ENCODE peak calls at places on chromosomes 5 and 9, in seven cellular contexts. W is SK-N-SH, Q is GM12891, H is H1, F is GM12878, D is HepG2, Z is K562. C is an unnamed sample.

GRCh38 chr5:171413153-171413910 is 6.1 kb upstream of the FGF18 start:
- DNase-seq in Q (no peak), W (no peak), H (no peak), F (no peak), Z (no peak), D (no peak), C (no peak)

GRCh38 chr9:133255371-133255940 is 19.5 kb downstream of the ABO start:
- DNase-seq in D (no peak), Z (no peak), F (no peak), H (no peak), W (no peak), Q (no peak), C (no peak)

GRCh38 chr5:173583384-173583783 is 33.1 kb downstream of the BOD1 start:
- DNase-seq in H (no peak), F (no peak), W (no peak), D (no peak), Q (no peak), Z (no peak), C (no peak)

GRCh38 chr9:122912964-122913673 is at the start of gene ZBTB6:
- DNase-seq in Z (peak; percentile 86), W (peak; percentile 81), H (peak; percentile 76), D (peak; percentile 83), Q (peak; percentile 61), F (peak; percentile 84), C (peak; percentile 67)

GRCh38 chr5:179263391-179264052 is 81.7 kb downstream of the ADAMTS2 start:
- DNase-seq in Q (no peak), H (peak; percentile 36), W (peak; percentile 20), Z (no peak), D (no peak), F (no peak), C (no peak)

GRCh38 chr5:100517301-100517974 is 17.7 kb upstream of the FAM174A start:
- DNase-seq in Q (no peak), H (no peak), D (no peak), F (no peak), Z (no peak), W (no peak), C (no peak)

GRCh38 chr9:123421801-123422455 is 65.9 kb downstream of the CRB2 start:
- DNase-seq in D (no peak), Z (no peak), Q (no peak), F (no peak), H (no peak), W (no peak), C (no peak)

GRCh38 chr5:66807743-66808142 is 211.6 kb downstream of the MAST4 start:
- DNase-seq in Z (no peak), H (no peak), Q (no peak), D (peak; percentile 7), F (no peak), W (peak; percentile 39), C (no peak)

GRCh38 chr9:68967800-68968199 is 46.1 kb downstream of the PRKACG start:
- DNase-seq in H (no peak), W (no peak), D (no peak), Z (no peak), Q (no peak), F (no peak), C (no peak)

GRCh38 chr5:163347671-163348070 is 89.7 kb upstream of the CCNG1 start:
- DNase-seq in Z (peak; percentile 80), Q (peak; percentile 34), W (peak; percentile 65), H (peak; percentile 69), D (peak; percentile 59), F (peak; percentile 21), C (peak; percentile 30)

GRCh38 chr9:127336708-127337352 is 60.1 kb upstream of the SLC2A8 start:
- DNase-seq in D (peak; percentile 16), F (no peak), Q (no peak), W (no peak), Z (no peak), H (no peak), C (no peak)

GRCh38 chr5:133075572-133076536 is 24.0 kb downstream of the HSPA4 start:
- DNase-seq in W (no peak), F (no peak), D (peak; percentile 28), Q (no peak), Z (no peak), H (no peak), C (no peak)

GRCh38 chr5:168898261-168898911 is 319.2 kb upstream of the PANK3 start:
- DNase-seq in F (no peak), H (no peak), W (peak; percentile 53), Z (no peak), D (no peak), Q (no peak), C (no peak)

GRCh38 chr9:93950619-93951601 is 4.2 kb downstream of the BARX1 start:
- DNase-seq in Z (no peak), W (peak; percentile 76), H (peak; percentile 75), F (no peak), D (no peak), Q (no peak), C (no peak)

GRCh38 chr5:173825215-173825865 is 62.8 kb upstream of the CPEB4 start:
- DNase-seq in W (peak; percentile 50), Q (no peak), H (no peak), Z (peak; percentile 42), D (peak; percentile 31), F (no peak), C (no peak)

GRCh38 chr5:15383021-15383420 is 117.0 kb upstream of the FBXL7 start:
- DNase-seq in Z (no peak), W (no peak), Q (no peak), F (no peak), H (no peak), D (no peak), C (no peak)

GRCh38 chr9:93712896-93713295 is 136.5 kb downstream of the PHF2 start:
- DNase-seq in F (no peak), W (no peak), H (no peak), Q (no peak), D (no peak), Z (no peak), C (no peak)

GRCh38 chr9:108130896-108131295 is 641.3 kb upstream of the KLF4 start:
- DNase-seq in H (no peak), Q (no peak), D (no peak), W (no peak), Z (no peak), F (no peak), C (no peak)

GRCh38 chr5:25448646-25449045 is 803.9 kb upstream of the CDH10 start:
- DNase-seq in Q (no peak), F (no peak), W (no peak), Z (no peak), D (no peak), H (no peak), C (no peak)

GRCh38 chr5:135635471-135635870 is 56.7 kb upstream of the CXCL14 start:
- DNase-seq in D (no peak), Q (no peak), H (no peak), Z (no peak), F (no peak), W (no peak), C (no peak)

GRCh38 chr5:62790348-62790747 is 211.7 kb downstream of the LRRC70 start:
- DNase-seq in F (no peak), H (no peak), W (no peak), Z (no peak), Q (no peak), D (peak; percentile 33), C (no peak)

GRCh38 chr5:174829511-174829864 is 105.1 kb downstream of the MSX2 start:
- DNase-seq in Z (no peak), D (no peak), Q (no peak), H (no peak), F (no peak), W (no peak), C (no peak)

GRCh38 chr5:133298447-133298846 is 246.6 kb downstream of the HSPA4 start:
- DNase-seq in H (no peak), Q (no peak), D (no peak), W (no peak), Z (no peak), F (no peak), C (no peak)

GRCh38 chr5:6493681-6494454 is 45.2 kb downstream of the UBE2QL1 start:
- DNase-seq in Z (no peak), Q (no peak), W (no peak), H (no peak), D (no peak), F (no peak), C (no peak)

GRCh38 chr5:1948111-1948510 is 65.4 kb upstream of the IRX4 start:
- DNase-seq in W (no peak), H (no peak), D (no peak), Z (no peak), F (no peak), Q (no peak), C (no peak)

DNA sequence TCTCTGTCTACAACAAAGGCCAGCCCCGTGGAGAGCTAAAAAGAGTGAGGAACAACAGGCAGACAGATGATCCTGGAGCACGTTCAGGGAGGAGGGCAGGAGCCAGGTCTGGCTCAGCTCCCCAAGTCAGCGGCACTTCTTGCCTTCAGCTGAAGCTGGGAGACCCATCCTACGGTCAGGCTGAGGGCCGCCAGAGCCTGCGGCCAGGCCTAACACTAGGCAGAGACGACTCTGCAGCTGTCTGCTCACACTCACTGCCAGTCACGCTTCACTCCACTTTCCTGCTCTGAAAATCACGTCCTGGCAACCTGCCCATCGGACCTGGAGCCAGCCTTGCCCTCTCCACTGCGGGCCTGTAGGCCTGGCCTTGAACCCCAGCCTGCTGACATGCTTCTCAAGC is 160.9 kb upstream of the LHFPL2 start:
- DNase-seq in D (no peak), Z (no peak), W (peak; percentile 70), H (no peak), F (no peak), Q (no peak), C (no peak)
- TF ChIP-seq TAF1 in D (no peak), Z (no peak), W (no peak), H (no peak), F (no peak), Q (no peak), C (no peak)

GRCh38 chr5:902129-902916 is 9.6 kb downstream of the TRIP13 start:
- DNase-seq in W (no peak), D (no peak), H (no peak), Q (no peak), F (no peak), Z (no peak), C (no peak)
- TF ChIP-seq TAF1 in W (no peak), D (no peak), H (no peak), Q (no peak), F (no peak), Z (no peak), C (no peak)

GRCh38 chr9:96554326-96554725 is 65.3 kb downstream of the CDC14B start:
- DNase-seq in F (no peak), D (no peak), W (no peak), H (no peak), Q (no peak), Z (no peak), C (no peak)
- TF ChIP-seq TAF1 in F (no peak), D (no peak), W (no peak), H (no peak), Q (no peak), Z (no peak), C (no peak)

GRCh38 chr5:143361438-143361837 is 42.0 kb downstream of the NR3C1 start:
- DNase-seq in H (no peak), D (no peak), Z (no peak), F (no peak), W (no peak), Q (no peak), C (no peak)

GRCh38 chr5:143362828-143363227 is 40.7 kb downstream of the NR3C1 start:
- DNase-seq in W (no peak), H (no peak), D (peak; percentile 21), Q (no peak), Z (no peak), F (no peak), C (no peak)

GRCh38 chr5:143355710-143356109 is 47.8 kb downstream of the NR3C1 start:
- DNase-seq in D (peak; percentile 76), H (no peak), W (peak; percentile 50), Z (peak; percentile 56), F (no peak), Q (no peak), C (no peak)

GRCh38 chr5:143356855-143357254 is 46.6 kb downstream of the NR3C1 start:
- DNase-seq in W (no peak), F (no peak), H (no peak), Z (no peak), D (no peak), Q (no peak), C (no peak)

GRCh38 chr5:143359869-143360268 is 43.6 kb downstream of the NR3C1 start:
- DNase-seq in D (no peak), F (no peak), Z (no peak), W (no peak), H (no peak), Q (no peak), C (no peak)
- TF ChIP-seq TAF1 in D (no peak), F (no peak), Z (no peak), W (no peak), H (no peak), Q (no peak), C (no peak)